ENCODE peak calls at places on chromosomes 6 and 20, in nine cellular contexts. One of them, this sample, is unnamed. For H3K27me3, the result is how much of the 10 kb centered on the place peaks cover.

GRCh38 chr6:169252805-169253189 is 849 bp downstream of the THBS2 start:
- DNase-seq in prostate gland: no peak
- DNase-seq in thoracic aorta: no peak
- DNase-seq in H1: no peak
- DNase-seq in fibroblast of lung: peak
- DNase-seq in RWPE2: no peak
- DNase-seq in lung: no peak
- DNase-seq in aorta: peak
- DNase-seq in adrenal gland: no peak
- DNase-seq in this sample: no peak

GRCh38 chr6:110017306-110017705 is 39.2 kb downstream of the GPR6 start:
- DNase-seq in prostate gland: no peak
- DNase-seq in thoracic aorta: no peak
- DNase-seq in H1: no peak
- DNase-seq in fibroblast of lung: no peak
- DNase-seq in RWPE2: no peak
- DNase-seq in lung: no peak
- DNase-seq in aorta: no peak
- DNase-seq in adrenal gland: no peak
- DNase-seq in this sample: no peak

GRCh38 chr20:51129201-51129671 is 106.3 kb upstream of the KCNG1 start:
- DNase-seq in prostate gland: no peak
- DNase-seq in thoracic aorta: no peak
- DNase-seq in H1: no peak
- DNase-seq in fibroblast of lung: no peak
- DNase-seq in RWPE2: no peak
- DNase-seq in lung: no peak
- DNase-seq in aorta: no peak
- DNase-seq in adrenal gland: no peak
- DNase-seq in this sample: peak

GRCh38 chr6:45538636-45539035 is 160.9 kb upstream of the SUPT3H start:
- DNase-seq in prostate gland: no peak
- DNase-seq in thoracic aorta: no peak
- DNase-seq in H1: no peak
- DNase-seq in fibroblast of lung: no peak
- DNase-seq in RWPE2: no peak
- DNase-seq in lung: no peak
- DNase-seq in aorta: no peak
- DNase-seq in adrenal gland: no peak
- DNase-seq in this sample: no peak

GRCh38 chr6:13331516-13332348 is 3.4 kb upstream of the TBC1D7 start:
- DNase-seq in prostate gland: peak
- DNase-seq in thoracic aorta: no peak
- DNase-seq in H1: no peak
- DNase-seq in fibroblast of lung: peak
- DNase-seq in RWPE2: no peak
- DNase-seq in lung: no peak
- DNase-seq in aorta: no peak
- DNase-seq in adrenal gland: no peak
- DNase-seq in this sample: peak

GRCh38 chr6:64477311-64477850 is 841.8 kb downstream of the PHF3 start:
- DNase-seq in prostate gland: no peak
- DNase-seq in thoracic aorta: no peak
- DNase-seq in H1: no peak
- DNase-seq in fibroblast of lung: peak
- DNase-seq in RWPE2: no peak
- DNase-seq in lung: no peak
- DNase-seq in aorta: no peak
- DNase-seq in adrenal gland: no peak
- DNase-seq in this sample: no peak

GRCh38 chr6:158798311-158798710 is 20.9 kb downstream of the EZR start:
- DNase-seq in prostate gland: no peak
- DNase-seq in thoracic aorta: no peak
- DNase-seq in H1: no peak
- DNase-seq in fibroblast of lung: no peak
- DNase-seq in RWPE2: no peak
- DNase-seq in lung: no peak
- DNase-seq in aorta: no peak
- DNase-seq in adrenal gland: no peak
- DNase-seq in this sample: no peak

GRCh38 chr6:88124925-88125557 is 41.1 kb downstream of the CNR1 start:
- DNase-seq in prostate gland: no peak
- DNase-seq in thoracic aorta: no peak
- DNase-seq in H1: no peak
- DNase-seq in fibroblast of lung: no peak
- DNase-seq in RWPE2: no peak
- DNase-seq in lung: no peak
- DNase-seq in aorta: no peak
- DNase-seq in adrenal gland: no peak
- DNase-seq in this sample: no peak

GRCh38 chr20:33187491-33187890 is 19.5 kb downstream of the BPIFA2 start:
- DNase-seq in prostate gland: no peak
- DNase-seq in thoracic aorta: no peak
- DNase-seq in H1: no peak
- DNase-seq in fibroblast of lung: no peak
- DNase-seq in RWPE2: no peak
- DNase-seq in lung: no peak
- DNase-seq in aorta: no peak
- DNase-seq in adrenal gland: no peak
- DNase-seq in this sample: no peak

GRCh38 chr6:20655317-20655716 is 121.1 kb downstream of the CDKAL1 start:
- DNase-seq in prostate gland: no peak
- DNase-seq in thoracic aorta: no peak
- DNase-seq in H1: no peak
- DNase-seq in fibroblast of lung: no peak
- DNase-seq in RWPE2: no peak
- DNase-seq in lung: no peak
- DNase-seq in aorta: no peak
- DNase-seq in adrenal gland: no peak
- DNase-seq in this sample: no peak

GRCh38 chr6:64580346-64580745 is 944.7 kb downstream of the PHF3 start:
- DNase-seq in prostate gland: no peak
- DNase-seq in thoracic aorta: no peak
- DNase-seq in H1: no peak
- DNase-seq in fibroblast of lung: peak
- DNase-seq in RWPE2: no peak
- DNase-seq in lung: no peak
- DNase-seq in aorta: no peak
- DNase-seq in adrenal gland: no peak
- DNase-seq in this sample: no peak

GRCh38 chr6:85792278-85792677 is 149.6 kb upstream of the SYNCRIP start:
- DNase-seq in prostate gland: no peak
- DNase-seq in thoracic aorta: no peak
- DNase-seq in H1: no peak
- DNase-seq in fibroblast of lung: no peak
- DNase-seq in RWPE2: no peak
- DNase-seq in lung: no peak
- DNase-seq in aorta: no peak
- DNase-seq in adrenal gland: no peak
- DNase-seq in this sample: no peak

GRCh38 chr6:13470240-13471140 is 16.9 kb downstream of the GFOD1 start:
- DNase-seq in prostate gland: no peak
- DNase-seq in thoracic aorta: no peak
- DNase-seq in H1: no peak
- DNase-seq in fibroblast of lung: no peak
- DNase-seq in RWPE2: no peak
- DNase-seq in lung: no peak
- DNase-seq in aorta: no peak
- DNase-seq in adrenal gland: no peak
- DNase-seq in this sample: no peak

GRCh38 chr20:64201653-64202052 is 37.4 kb downstream of the MYT1 start:
- DNase-seq in prostate gland: no peak
- DNase-seq in thoracic aorta: no peak
- DNase-seq in H1: no peak
- DNase-seq in fibroblast of lung: no peak
- DNase-seq in RWPE2: no peak
- DNase-seq in lung: no peak
- DNase-seq in aorta: no peak
- DNase-seq in adrenal gland: no peak
- DNase-seq in this sample: no peak

GRCh38 chr20:58712823-58713731 is 20.5 kb downstream of the NPEPL1 start:
- DNase-seq in prostate gland: peak
- DNase-seq in thoracic aorta: no peak
- DNase-seq in H1: peak
- DNase-seq in fibroblast of lung: no peak
- DNase-seq in RWPE2: peak
- DNase-seq in lung: peak
- DNase-seq in aorta: no peak
- DNase-seq in adrenal gland: no peak
- DNase-seq in this sample: no peak

GRCh38 chr20:58712116-58712822 is 19.7 kb downstream of the NPEPL1 start:
- DNase-seq in prostate gland: peak
- DNase-seq in thoracic aorta: no peak
- DNase-seq in H1: peak
- DNase-seq in fibroblast of lung: no peak
- DNase-seq in RWPE2: peak
- DNase-seq in lung: no peak
- DNase-seq in aorta: no peak
- DNase-seq in adrenal gland: no peak
- DNase-seq in this sample: no peak

GRCh38 chr20:58714923-58715708 is 22.5 kb downstream of the NPEPL1 start:
- DNase-seq in prostate gland: peak
- DNase-seq in thoracic aorta: no peak
- DNase-seq in H1: no peak
- DNase-seq in fibroblast of lung: no peak
- DNase-seq in RWPE2: peak
- DNase-seq in lung: peak
- DNase-seq in aorta: no peak
- DNase-seq in adrenal gland: no peak
- DNase-seq in this sample: no peak

GRCh38 chr20:58714340-58714922 is 21.8 kb downstream of the NPEPL1 start:
- DNase-seq in prostate gland: peak
- DNase-seq in thoracic aorta: no peak
- DNase-seq in H1: peak
- DNase-seq in fibroblast of lung: no peak
- DNase-seq in RWPE2: peak
- DNase-seq in lung: peak
- DNase-seq in aorta: no peak
- DNase-seq in adrenal gland: peak
- DNase-seq in this sample: no peak

DNA sequence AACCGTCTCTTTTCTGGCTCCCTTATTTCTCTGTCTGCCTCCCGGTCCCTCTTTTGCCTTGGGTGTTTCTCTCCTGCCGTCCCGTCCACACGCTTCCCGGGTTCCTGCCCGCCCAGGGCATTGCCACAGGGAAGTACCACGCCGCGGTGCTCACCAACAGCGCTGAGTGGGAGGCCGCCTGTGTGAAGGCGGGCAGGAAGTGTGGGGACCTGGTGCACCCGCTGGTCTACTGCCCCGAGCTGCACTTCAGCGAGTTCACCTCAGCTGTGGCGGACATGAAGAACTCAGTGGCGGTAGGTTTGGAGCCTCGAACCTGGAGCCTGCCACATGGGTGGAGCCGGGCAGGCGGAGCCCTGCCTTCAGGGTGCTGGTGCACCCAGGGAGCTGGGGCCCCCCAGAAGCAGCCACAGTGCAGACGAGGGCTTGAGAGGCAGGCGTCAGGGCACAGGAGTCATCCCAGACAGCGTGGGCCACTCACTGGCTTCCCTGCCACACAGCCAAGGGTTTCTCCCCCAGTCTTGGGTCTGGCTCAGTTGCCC is 21.3 kb downstream of the NPEPL1 start:
- DNase-seq in prostate gland: peak
- DNase-seq in thoracic aorta: no peak
- DNase-seq in H1: no peak
- DNase-seq in fibroblast of lung: no peak
- DNase-seq in RWPE2: peak
- DNase-seq in lung: peak
- DNase-seq in aorta: peak
- DNase-seq in adrenal gland: peak
- DNase-seq in this sample: no peak
- H3K27me3 ChIP-seq in prostate gland: under half
- H3K27me3 ChIP-seq in thoracic aorta: under half
- H3K27me3 ChIP-seq in H1: under half
- H3K27me3 ChIP-seq in fibroblast of lung: under half
- H3K27me3 ChIP-seq in RWPE2: under half
- H3K27me3 ChIP-seq in lung: under half
- H3K27me3 ChIP-seq in aorta: under half
- H3K27me3 ChIP-seq in adrenal gland: under half
- H3K27me3 ChIP-seq in this sample: under half

GRCh38 chr6:32184084-32184640 is at the start of gene AGER:
- DNase-seq in prostate gland: no peak
- DNase-seq in thoracic aorta: no peak
- DNase-seq in H1: no peak
- DNase-seq in fibroblast of lung: no peak
- DNase-seq in RWPE2: no peak
- DNase-seq in lung: no peak
- DNase-seq in aorta: no peak
- DNase-seq in adrenal gland: no peak
- DNase-seq in this sample: no peak
- H3K27ac ChIP-seq in prostate gland: peak
- H3K27ac ChIP-seq in thoracic aorta: peak
- H3K27ac ChIP-seq in H1: no peak
- H3K27ac ChIP-seq in fibroblast of lung: no peak
- H3K27ac ChIP-seq in RWPE2: no peak
- H3K27ac ChIP-seq in lung: peak
- H3K27ac ChIP-seq in aorta: no peak
- H3K27ac ChIP-seq in adrenal gland: peak
- H3K27ac ChIP-seq in this sample: peak

DNA sequence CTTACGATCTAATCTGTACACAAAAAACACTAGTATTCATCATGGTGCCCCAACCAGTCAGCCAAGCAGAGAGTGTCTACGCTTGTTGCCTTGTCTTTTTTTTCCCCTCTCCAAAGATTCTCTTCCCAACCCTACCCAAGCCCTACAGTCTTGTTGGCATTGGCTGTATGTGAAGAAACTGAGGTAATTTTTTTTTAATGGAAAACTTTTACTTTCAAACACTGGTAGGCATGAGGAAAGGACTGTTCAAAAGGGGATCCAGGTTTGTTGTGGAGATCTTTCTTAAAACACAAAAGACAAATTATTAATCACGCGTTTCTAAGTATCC is 89.2 kb upstream of the PRSS16 start:
- DNase-seq in prostate gland: no peak
- DNase-seq in thoracic aorta: no peak
- DNase-seq in H1: no peak
- DNase-seq in fibroblast of lung: no peak
- DNase-seq in RWPE2: no peak
- DNase-seq in lung: no peak
- DNase-seq in aorta: no peak
- DNase-seq in adrenal gland: no peak
- DNase-seq in this sample: no peak
- H3K4me3 ChIP-seq in prostate gland: no peak
- H3K4me3 ChIP-seq in thoracic aorta: no peak
- H3K4me3 ChIP-seq in H1: peak
- H3K4me3 ChIP-seq in fibroblast of lung: no peak
- H3K4me3 ChIP-seq in RWPE2: peak
- H3K4me3 ChIP-seq in lung: no peak
- H3K4me3 ChIP-seq in aorta: no peak
- H3K4me3 ChIP-seq in adrenal gland: no peak
- H3K4me3 ChIP-seq in this sample: peak

DNA sequence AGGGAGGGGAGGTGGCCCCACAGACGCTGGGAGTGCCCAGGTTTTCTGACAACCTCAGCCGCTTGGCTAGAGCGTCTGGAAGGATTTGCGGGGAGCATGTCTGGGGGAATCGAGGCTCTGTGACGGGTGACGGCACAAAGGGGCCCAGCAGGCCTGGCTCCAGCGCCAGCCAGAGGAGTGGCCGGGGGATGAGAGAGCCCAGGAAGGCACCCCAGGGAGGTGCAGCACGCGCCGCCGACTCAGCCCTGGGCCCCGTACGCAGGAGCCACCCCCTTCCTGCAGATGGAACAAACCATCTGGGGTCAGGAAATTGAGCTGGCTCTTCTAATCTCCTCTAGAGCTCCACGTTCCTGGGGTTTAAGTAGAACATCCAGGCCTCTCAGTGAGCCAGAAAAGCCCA is 5.9 kb upstream of the SLCO4A1 start:
- DNase-seq in prostate gland: no peak
- DNase-seq in thoracic aorta: no peak
- DNase-seq in H1: no peak
- DNase-seq in fibroblast of lung: no peak
- DNase-seq in RWPE2: no peak
- DNase-seq in lung: no peak
- DNase-seq in aorta: no peak
- DNase-seq in adrenal gland: no peak
- DNase-seq in this sample: no peak
- H3K27me3 ChIP-seq in prostate gland: under half
- H3K27me3 ChIP-seq in thoracic aorta: under half
- H3K27me3 ChIP-seq in H1: under half
- H3K27me3 ChIP-seq in fibroblast of lung: under half
- H3K27me3 ChIP-seq in RWPE2: under half
- H3K27me3 ChIP-seq in lung: under half
- H3K27me3 ChIP-seq in aorta: under half
- H3K27me3 ChIP-seq in adrenal gland: under half
- H3K27me3 ChIP-seq in this sample: under half